ENCODE peak calls at places on chromosomes 7 and 10, in six cellular contexts. S is H9, N is renal cortical epithelial cell, I is ecto neural progenitor cell, D is NCI-H1092, O is GOT3. W is an unnamed sample.

GRCh38 chr10:131047501-131047900 is 264.0 kb downstream of the TCERG1L start:
- DNase-seq in I (no peak), O (no peak), S (no peak), N (no peak), D (no peak), W (no peak)

GRCh38 chr7:158495780-158496179 is 91.8 kb downstream of the PTPRN2 start:
- DNase-seq in D (peak; percentile 88), N (no peak), S (peak; percentile 84), O (no peak), I (peak; percentile 69), W (no peak)

GRCh38 chr10:3612183-3613001 is 172.6 kb downstream of the KLF6 start:
- DNase-seq in I (no peak), D (no peak), O (no peak), N (no peak), S (no peak), W (no peak)

GRCh38 chr7:70638381-70639128 is 493.4 kb upstream of the GALNT17 start:
- DNase-seq in O (no peak), I (no peak), N (no peak), S (no peak), D (no peak), W (no peak)

GRCh38 chr10:12589271-12589670 is 239.9 kb downstream of the CAMK1D start:
- DNase-seq in D (no peak), I (no peak), S (no peak), N (no peak), O (no peak), W (no peak)

GRCh38 chr7:149866817-149867447 is 6.8 kb upstream of the ATP6V0E2 start:
- DNase-seq in I (no peak), S (no peak), N (no peak), D (no peak), O (no peak), W (no peak)

GRCh38 chr10:10785627-10786333 is 231.9 kb upstream of the CELF2 start:
- DNase-seq in I (no peak), S (no peak), D (no peak), N (peak; percentile 90), O (no peak), W (no peak)

GRCh38 chr10:88417337-88417736 is 165.8 kb downstream of the RNLS start:
- DNase-seq in O (no peak), S (no peak), I (no peak), N (no peak), D (no peak), W (no peak)

GRCh38 chr10:17229967-17230682 is 2.1 kb downstream of the VIM start:
- DNase-seq in N (peak; percentile 54), I (peak; percentile 85), S (peak; percentile 89), O (peak; percentile 50), D (peak; percentile 15), W (peak; percentile 91)

GRCh38 chr7:139757968-139758367 is 19.8 kb downstream of the HIPK2 start:
- DNase-seq in D (no peak), N (no peak), S (no peak), O (no peak), I (no peak), W (no peak)

GRCh38 chr10:121070257-121070656 is 219.1 kb downstream of the WDR11 start:
- DNase-seq in N (no peak), S (peak; percentile 55), D (no peak), O (no peak), I (no peak), W (no peak)

GRCh38 chr7:116802784-116803183 is 59.6 kb upstream of the CAPZA2 start:
- DNase-seq in N (peak; percentile 89), D (no peak), S (no peak), I (no peak), O (no peak), W (peak; percentile 0)

GRCh38 chr7:114255404-114255841 is 159.2 kb upstream of the FOXP2 start:
- DNase-seq in S (no peak), I (no peak), O (no peak), D (no peak), N (no peak), W (no peak)

GRCh38 chr7:132099163-132099562 is 477.1 kb downstream of the PLXNA4 start:
- DNase-seq in O (no peak), I (no peak), S (no peak), N (no peak), D (no peak), W (no peak)

GRCh38 chr7:75928600-75928939 is 13.6 kb downstream of the POR start:
- DNase-seq in N (no peak), D (no peak), O (no peak), I (no peak), S (no peak), W (no peak)

GRCh38 chr10:11685787-11686218 is 56.4 kb upstream of the ECHDC3 start:
- DNase-seq in D (peak; percentile 5), N (peak; percentile 64), S (no peak), I (no peak), O (no peak), W (no peak)

GRCh38 chr7:83426325-83426724 is 222.6 kb downstream of the SEMA3E start:
- DNase-seq in S (no peak), N (no peak), D (no peak), O (no peak), I (no peak), W (no peak)

GRCh38 chr7:22860337-22860736 is 37.7 kb upstream of the TOMM7 start:
- DNase-seq in D (no peak), S (no peak), N (no peak), O (no peak), I (no peak), W (no peak)

GRCh38 chr10:22714524-22715289 is at the start of gene PIP4K2A:
- DNase-seq in D (peak; percentile 28), N (no peak), O (peak; percentile 33), S (peak; percentile 51), I (peak; percentile 73), W (peak; percentile 73)

GRCh38 chr7:88599528-88599927 is 160.0 kb upstream of the ZNF804B start:
- DNase-seq in N (no peak), D (no peak), O (no peak), I (no peak), S (no peak), W (no peak)

GRCh38 chr10:110893559-110894179 is 21.9 kb downstream of the PDCD4 start:
- DNase-seq in I (no peak), S (no peak), D (no peak), N (peak; percentile 69), O (no peak), W (no peak)

GRCh38 chr7:159145544-159145891 is 851 bp upstream of the VIPR2 start:
- DNase-seq in N (no peak), I (no peak), S (no peak), D (no peak), O (no peak), W (no peak)